ENCODE peak calls at places on chromosomes 5 and 9, in ten cellular contexts. V is NCI-H774; H is fibroblast of the aortic adventitia; R is CD8-positive, alpha-beta T cell; G is HFFc6; Q is SHP77; U is putamen; E is stimulated activated naive CD4-positive, alpha-beta T cell; X is NCI-H1417; N is right atrium auricular region. I is an unnamed sample.

GRCh38 chr5:157303667-157304327 is 37.9 kb downstream of the CYFIP2 start:
- DNase-seq in G (no peak), H (no peak), U (no peak), N (no peak), Q (no peak), E (peak; percentile 73), X (no peak), V (no peak), R (peak; percentile 46), I (no peak)

GRCh38 chr5:83440826-83441225 is 30.7 kb upstream of the VCAN start:
- DNase-seq in E (no peak), R (no peak), X (no peak), Q (no peak), U (no peak), H (no peak), N (no peak), G (no peak), V (no peak), I (no peak)

GRCh38 chr9:108911820-108912219 is 22.1 kb downstream of the ELP1 start:
- DNase-seq in G (no peak), H (no peak), N (no peak), U (no peak), V (no peak), Q (no peak), E (peak; percentile 26), R (no peak), X (no peak), I (no peak)

GRCh38 chr5:53151713-53152458 is 42.3 kb upstream of the MOCS2 start:
- DNase-seq in U (no peak), N (no peak), G (peak; percentile 72), R (no peak), Q (no peak), V (no peak), X (no peak), H (peak; percentile 86), E (no peak), I (peak; percentile 88)

GRCh38 chr9:14400658-14400995 is 86.7 kb upstream of the NFIB start:
- DNase-seq in X (peak; percentile 8), Q (peak; percentile 14), E (no peak), N (peak; percentile 76), R (no peak), H (peak; percentile 98), G (peak; percentile 7), V (peak; percentile 73), U (peak; percentile 88), I (peak; percentile 96)

GRCh38 chr9:8730618-8731017 is 931.0 kb upstream of the DMAC1 start:
- DNase-seq in X (no peak), G (no peak), V (no peak), H (no peak), U (no peak), Q (no peak), N (no peak), E (no peak), R (no peak), I (no peak)

GRCh38 chr5:106331415-106331814 is 1339.3 kb downstream of the EFNA5 start:
- DNase-seq in X (no peak), H (peak; percentile 71), V (no peak), U (no peak), N (no peak), E (no peak), G (peak; percentile 12), Q (no peak), R (no peak), I (peak; percentile 42)

GRCh38 chr5:2000591-2000990 is 117.9 kb upstream of the IRX4 start:
- DNase-seq in U (no peak), N (no peak), G (no peak), X (no peak), V (no peak), R (no peak), Q (no peak), H (no peak), E (no peak), I (no peak)

GRCh38 chr5:120516799-120517198 is 52.7 kb downstream of the PRR16 start:
- DNase-seq in G (peak; percentile 26), Q (no peak), E (no peak), V (no peak), R (no peak), U (no peak), X (no peak), N (no peak), H (peak; percentile 76), I (no peak)

GRCh38 chr5:124729687-124730359 is 16.6 kb downstream of the ZNF608 start:
- DNase-seq in R (no peak), V (no peak), X (no peak), N (no peak), U (no peak), H (no peak), Q (no peak), E (no peak), G (no peak), I (no peak)

GRCh38 chr5:98309785-98310566 is 463.5 kb upstream of the RGMB start:
- DNase-seq in U (peak; percentile 19), R (no peak), E (no peak), V (peak; percentile 1), G (peak; percentile 100), X (no peak), N (no peak), H (peak; percentile 90), Q (peak; percentile 66), I (no peak)

GRCh38 chr5:64384761-64385160 is 121.1 kb upstream of the RGS7BP start:
- DNase-seq in U (no peak), X (peak; percentile 12), Q (peak; percentile 12), H (peak; percentile 12), N (no peak), G (no peak), E (no peak), R (no peak), V (no peak), I (peak; percentile 16)

GRCh38 chr5:149853019-149853648 is 91.5 kb downstream of the PDE6A start:
- DNase-seq in N (peak; percentile 87), H (peak; percentile 82), X (peak; percentile 39), Q (peak; percentile 42), G (peak; percentile 62), U (peak; percentile 53), R (peak; percentile 24), V (peak; percentile 31), E (no peak), I (peak; percentile 88)

GRCh38 chr9:28179893-28180292 is 606.6 kb upstream of the C9orf72 start:
- DNase-seq in H (no peak), G (no peak), Q (no peak), E (no peak), R (no peak), X (no peak), V (no peak), N (no peak), U (no peak), I (no peak)

GRCh38 chr5:141100243-141100805 is at the start of gene PCDHB3:
- DNase-seq in Q (no peak), V (no peak), E (no peak), X (no peak), H (peak; percentile 15), R (no peak), G (peak; percentile 68), N (no peak), U (no peak), I (peak; percentile 8)

GRCh38 chr5:52773342-52773741 is 14.4 kb upstream of the ITGA1 start:
- DNase-seq in N (no peak), H (no peak), G (no peak), Q (no peak), X (no peak), V (no peak), R (no peak), E (no peak), U (no peak), I (no peak)

GRCh38 chr9:136906251-136906650 is 19.9 kb downstream of the TRAF2 start:
- DNase-seq in U (no peak), E (no peak), Q (no peak), N (no peak), H (peak; percentile 11), G (no peak), X (no peak), R (no peak), V (no peak), I (no peak)

GRCh38 chr5:139768802-139769465 is 26.7 kb upstream of the PSD2 start:
- DNase-seq in E (no peak), R (no peak), N (no peak), V (no peak), Q (no peak), X (no peak), G (no peak), H (no peak), U (no peak), I (no peak)

GRCh38 chr9:69253057-69253456 is 72.0 kb upstream of the ENTREP1 start:
- DNase-seq in X (no peak), N (no peak), E (no peak), V (no peak), U (no peak), Q (no peak), R (no peak), G (no peak), H (peak; percentile 11), I (no peak)

GRCh38 chr5:10485142-10485795 is 43.6 kb downstream of the ROPN1L start:
- DNase-seq in H (peak; percentile 100), X (no peak), E (no peak), G (no peak), N (peak; percentile 87), R (no peak), U (peak; percentile 17), V (no peak), Q (no peak), I (no peak)

GRCh38 chr5:64229163-64229774 is 63.6 kb downstream of the RNF180 start:
- DNase-seq in Q (peak; percentile 21), U (peak; percentile 36), V (peak; percentile 26), G (peak; percentile 36), E (no peak), N (no peak), R (no peak), H (peak; percentile 61), X (peak; percentile 68), I (peak; percentile 60)

I was measured in cardiac muscle cell.